ENCODE peak calls at places on chromosome 10, in four cellular contexts. One of them, this sample, is unnamed.

GRCh38 chr10:86068532-86069337 is 297.9 kb downstream of the GRID1 start:
- DNase-seq in K562: no peak
- DNase-seq in body of pancreas: no peak
- DNase-seq in HepG2: no peak
- DNase-seq in this sample: no peak

GRCh38 chr10:127293640-127294039 is 97.2 kb upstream of the INSYN2A start:
- DNase-seq in HepG2: no peak
- DNase-seq in K562: no peak
- DNase-seq in body of pancreas: no peak
- DNase-seq in this sample: no peak

GRCh38 chr10:58731276-58731675 is 218.6 kb downstream of the BICC1 start:
- DNase-seq in K562: no peak
- DNase-seq in body of pancreas: no peak
- DNase-seq in HepG2: no peak
- DNase-seq in this sample: no peak

GRCh38 chr10:124323145-124323725 is 95.5 kb downstream of the OAT start:
- DNase-seq in K562: no peak
- DNase-seq in HepG2: no peak
- DNase-seq in body of pancreas: no peak
- DNase-seq in this sample: no peak

GRCh38 chr10:15213461-15213861 is 45.0 kb upstream of the NMT2 start:
- DNase-seq in HepG2: no peak
- DNase-seq in body of pancreas: no peak
- DNase-seq in K562: no peak
- DNase-seq in this sample: no peak

GRCh38 chr10:110355181-110355831 is 50.6 kb upstream of the SMNDC1 start:
- DNase-seq in body of pancreas: no peak
- DNase-seq in K562: no peak
- DNase-seq in HepG2: no peak
- DNase-seq in this sample: no peak

GRCh38 chr10:84138478-84139125 is 707 bp upstream of the GHITM start:
- DNase-seq in K562: peak
- DNase-seq in body of pancreas: peak
- DNase-seq in HepG2: no peak
- DNase-seq in this sample: no peak

GRCh38 chr10:132793871-132794849 is 8.2 kb upstream of the NKX6-2 start:
- DNase-seq in HepG2: no peak
- DNase-seq in body of pancreas: peak
- DNase-seq in K562: peak
- DNase-seq in this sample: no peak

GRCh38 chr10:71630168-71630567 is 89.4 kb downstream of the C10orf105 start:
- DNase-seq in HepG2: no peak
- DNase-seq in body of pancreas: no peak
- DNase-seq in K562: no peak
- DNase-seq in this sample: no peak

GRCh38 chr10:8058274-8059111 is 4.0 kb downstream of the GATA3 start:
- DNase-seq in HepG2: no peak
- DNase-seq in body of pancreas: no peak
- DNase-seq in K562: no peak
- DNase-seq in this sample: no peak

GRCh38 chr10:8061274-8062211 is 7.1 kb downstream of the GATA3 start:
- DNase-seq in body of pancreas: no peak
- DNase-seq in K562: no peak
- DNase-seq in HepG2: no peak
- DNase-seq in this sample: no peak

GRCh38 chr10:8059191-8059936 is 4.9 kb downstream of the GATA3 start:
- DNase-seq in K562: no peak
- DNase-seq in body of pancreas: no peak
- DNase-seq in HepG2: no peak
- DNase-seq in this sample: no peak

GRCh38 chr10:8060704-8061121 is 6.2 kb downstream of the GATA3 start:
- DNase-seq in body of pancreas: no peak
- DNase-seq in K562: no peak
- DNase-seq in HepG2: no peak
- DNase-seq in this sample: no peak

GRCh38 chr10:8060010-8060703 is 5.7 kb downstream of the GATA3 start:
- DNase-seq in HepG2: no peak
- DNase-seq in K562: no peak
- DNase-seq in body of pancreas: no peak
- DNase-seq in this sample: no peak
- TF ChIP-seq CTCF in HepG2: no peak
- TF ChIP-seq CTCF in K562: no peak
- TF ChIP-seq CTCF in body of pancreas: no peak
- TF ChIP-seq CTCF in this sample: no peak

DNA sequence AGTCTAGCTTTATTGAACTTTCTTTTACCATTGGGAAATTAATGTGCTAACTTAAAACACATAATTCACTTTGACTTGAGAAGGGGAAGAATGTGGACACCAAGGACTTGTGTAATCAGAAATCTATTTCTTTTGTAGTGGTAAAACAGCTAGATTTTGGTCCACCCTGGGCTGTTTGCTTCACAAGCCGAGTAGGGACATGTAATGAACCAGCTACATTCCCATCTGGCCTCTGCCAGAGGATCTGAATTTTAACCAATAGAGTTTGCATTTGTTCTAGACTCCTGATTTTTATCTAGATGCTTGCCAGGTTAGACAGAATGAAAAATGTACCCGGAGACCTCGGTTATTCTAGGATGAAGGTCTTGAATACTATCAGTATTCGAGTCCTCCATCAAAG is 1.9 kb downstream of the CACNB2 start:
- DNase-seq in body of pancreas: no peak
- DNase-seq in K562: no peak
- DNase-seq in HepG2: no peak
- DNase-seq in this sample: no peak
- H3K4me3 ChIP-seq in body of pancreas: no peak
- H3K4me3 ChIP-seq in K562: no peak
- H3K4me3 ChIP-seq in HepG2: no peak
- H3K4me3 ChIP-seq in this sample: no peak

GRCh38 chr10:129940617-129941198 is 23.4 kb downstream of the EBF3 start:
- DNase-seq in body of pancreas: no peak
- DNase-seq in K562: no peak
- DNase-seq in HepG2: no peak
- DNase-seq in this sample: no peak
- TF ChIP-seq CTCF in body of pancreas: no peak
- TF ChIP-seq CTCF in K562: no peak
- TF ChIP-seq CTCF in HepG2: no peak
- TF ChIP-seq CTCF in this sample: no peak

GRCh38 chr10:52232561-52233350 is 81.3 kb upstream of the DKK1 start:
- DNase-seq in K562: no peak
- DNase-seq in HepG2: peak
- DNase-seq in body of pancreas: peak
- DNase-seq in this sample: no peak
- H3K4me3 ChIP-seq in K562: no peak
- H3K4me3 ChIP-seq in HepG2: no peak
- H3K4me3 ChIP-seq in body of pancreas: no peak
- H3K4me3 ChIP-seq in this sample: peak

GRCh38 chr10:98790817-98791216 is 344.1 kb upstream of the HPS1 start:
- DNase-seq in K562: no peak
- DNase-seq in HepG2: no peak
- DNase-seq in body of pancreas: no peak
- DNase-seq in this sample: peak
- TF ChIP-seq CTCF in K562: peak
- TF ChIP-seq CTCF in HepG2: peak
- TF ChIP-seq CTCF in body of pancreas: peak
- TF ChIP-seq CTCF in this sample: peak

DNA sequence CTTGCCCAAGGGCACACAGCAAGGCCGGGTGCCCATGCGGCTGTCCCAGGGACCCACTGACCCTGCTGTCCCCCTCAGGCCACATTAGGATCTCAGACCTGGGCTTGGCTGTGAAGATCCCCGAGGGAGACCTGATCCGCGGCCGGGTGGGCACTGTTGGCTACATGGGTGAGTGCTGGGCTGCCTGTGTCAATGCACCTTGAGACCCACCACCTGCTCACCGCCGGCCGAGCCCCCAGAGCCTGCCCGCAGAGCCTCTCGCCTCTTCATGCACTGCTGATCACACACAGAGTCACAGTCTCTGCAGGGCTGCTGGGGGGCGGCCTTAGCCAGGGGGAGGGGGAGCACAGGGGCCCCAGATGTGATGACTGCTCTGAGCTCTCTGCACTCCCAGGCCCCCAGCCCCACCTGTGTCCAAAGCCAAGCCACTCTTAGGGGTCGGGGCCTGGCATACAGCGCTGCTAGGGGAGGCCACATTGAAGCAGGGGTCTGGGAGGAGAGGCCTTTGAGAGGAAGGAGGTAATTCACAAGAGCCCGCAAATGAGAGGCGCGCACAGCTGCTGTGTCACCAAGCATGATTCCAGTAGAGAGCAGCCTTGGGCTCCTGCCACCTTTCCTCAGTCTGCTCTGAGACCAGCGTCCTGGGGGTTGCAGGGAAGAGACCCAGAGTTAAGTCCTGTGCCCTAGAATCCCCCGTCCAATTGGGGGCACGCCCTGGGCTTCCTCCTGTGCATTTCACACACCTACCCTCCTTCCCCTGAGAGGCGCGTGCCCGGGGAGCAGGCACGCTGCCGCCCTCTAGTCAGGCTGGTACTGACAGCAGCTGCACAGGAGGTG is 100.4 kb downstream of the RGS10 start:
- DNase-seq in K562: no peak
- DNase-seq in HepG2: no peak
- DNase-seq in body of pancreas: no peak
- DNase-seq in this sample: no peak
- H3K4me3 ChIP-seq in K562: no peak
- H3K4me3 ChIP-seq in HepG2: no peak
- H3K4me3 ChIP-seq in body of pancreas: no peak
- H3K4me3 ChIP-seq in this sample: no peak

DNA sequence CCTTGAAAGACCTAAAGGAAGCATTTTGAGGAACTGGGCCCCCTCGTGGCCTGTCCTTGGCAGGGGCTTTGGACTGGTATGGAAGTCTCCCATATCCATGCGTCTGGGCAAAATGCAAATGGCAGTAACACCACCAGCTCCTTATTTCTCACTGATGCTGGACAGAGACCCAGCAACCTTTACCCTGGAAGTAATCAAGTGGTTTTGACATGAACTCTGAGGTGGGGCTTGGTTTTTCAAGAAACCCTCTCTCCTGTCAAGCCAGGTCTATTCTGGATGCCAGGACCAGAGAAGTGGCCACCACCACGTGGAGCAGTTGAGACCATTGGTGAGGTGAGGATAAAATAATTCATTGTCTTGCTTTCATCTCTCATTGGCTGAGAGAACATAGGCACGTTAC is 84.4 kb downstream of the OTUD1 start:
- DNase-seq in HepG2: peak
- DNase-seq in body of pancreas: no peak
- DNase-seq in K562: no peak
- DNase-seq in this sample: no peak
- TF ChIP-seq CTCF in HepG2: no peak
- TF ChIP-seq CTCF in body of pancreas: no peak
- TF ChIP-seq CTCF in K562: no peak
- TF ChIP-seq CTCF in this sample: no peak

GRCh38 chr10:97399843-97400545 is 1.1 kb downstream of the RRP12 start:
- DNase-seq in HepG2: peak
- DNase-seq in K562: peak
- DNase-seq in body of pancreas: peak
- DNase-seq in this sample: peak
- H3K4me3 ChIP-seq in HepG2: peak
- H3K4me3 ChIP-seq in K562: peak
- H3K4me3 ChIP-seq in body of pancreas: no peak
- H3K4me3 ChIP-seq in this sample: peak

GRCh38 chr10:47311900-47312662 is 10.2 kb upstream of the GDF2 start:
- DNase-seq in body of pancreas: peak
- DNase-seq in K562: peak
- DNase-seq in HepG2: peak
- DNase-seq in this sample: peak
- TF ChIP-seq CTCF in body of pancreas: peak
- TF ChIP-seq CTCF in K562: peak
- TF ChIP-seq CTCF in HepG2: peak
- TF ChIP-seq CTCF in this sample: peak